ENCODE peak calls at places on chromosomes 4 and X, in eight cellular contexts. Z is A549; H is RCC 7860; O is activated T-helper 9 cell treated with anti-CD3 and anti-CD28 coated beads, Interleukin-2, amount 50 U/mL, for 16 hours; S is naive B cell; A is posterior vena cava; D is stimulated activated CD8-positive, alpha-beta memory T cell treated with anti-CD3 and anti-CD28 coated beads, Interleukin-4, amount 100 ng/mL, for 4 hours; L is T-helper 9 cell. E is an unnamed sample.

GRCh38 chrX:41621236-41621651 is 67.5 kb upstream of the GPR34 start:
- DNase-seq in H (peak), Z (peak), O (no peak), A (no peak), S (no peak), L (no peak), D (no peak), E (no peak)

GRCh38 chr4:55012363-55013255 is 112.8 kb downstream of the KDR start:
- DNase-seq in L (no peak), H (no peak), O (no peak), A (no peak), D (no peak), S (no peak), Z (no peak), E (no peak)

GRCh38 chr4:120658772-120659171 is 263.8 kb downstream of the PRDM5 start:
- DNase-seq in H (no peak), L (no peak), D (no peak), Z (no peak), O (no peak), A (no peak), S (no peak), E (no peak)

GRCh38 chr4:75484195-75484594 is 30.0 kb downstream of the RCHY1 start:
- DNase-seq in H (no peak), D (no peak), L (no peak), O (no peak), S (no peak), Z (no peak), A (no peak), E (no peak)

GRCh38 chr4:83561381-83561780 is 25.5 kb downstream of the GPAT3 start:
- DNase-seq in L (no peak), O (no peak), A (no peak), H (peak), S (no peak), D (peak), Z (peak), E (no peak)

GRCh38 chrX:104105330-104105729 is 7.0 kb upstream of the ZCCHC18 start:
- DNase-seq in H (no peak), D (no peak), A (no peak), O (no peak), S (no peak), L (no peak), Z (no peak), E (no peak)

GRCh38 chr4:158182736-158183135 is 9.9 kb upstream of the GASK1B start:
- DNase-seq in H (no peak), D (no peak), L (no peak), S (no peak), O (no peak), A (peak), Z (no peak), E (no peak)

GRCh38 chrX:50211510-50211909 is 6.9 kb downstream of the CCNB3 start:
- DNase-seq in H (no peak), S (no peak), O (no peak), L (no peak), Z (no peak), A (no peak), D (no peak), E (no peak)

GRCh38 chrX:48801281-48802088 is at the start of gene HDAC6:
- DNase-seq in L (peak), S (peak), O (peak), D (peak), A (peak), Z (peak), H (peak), E (peak)

GRCh38 chrX:109735241-109735744 is 2.2 kb upstream of the ACSL4 start:
- DNase-seq in O (no peak), Z (no peak), A (no peak), H (no peak), D (no peak), S (no peak), L (no peak), E (no peak)

GRCh38 chr4:86452323-86452995 is 92.6 kb upstream of the MAPK10 start:
- DNase-seq in D (no peak), A (peak), L (no peak), Z (no peak), H (no peak), S (no peak), O (no peak), E (peak)

GRCh38 chrX:133444952-133445831 is 29.9 kb upstream of the GPC4 start:
- DNase-seq in Z (peak), A (no peak), L (no peak), H (peak), D (no peak), O (no peak), S (no peak), E (no peak)

GRCh38 chr4:169103966-169104412 is 93.9 kb upstream of the CBR4 start:
- DNase-seq in L (no peak), O (no peak), H (no peak), D (no peak), A (no peak), S (no peak), Z (no peak), E (no peak)

GRCh38 chrX:39149761-39150160 is 348.5 kb downstream of the MID1IP1 start:
- DNase-seq in Z (no peak), S (peak), H (no peak), O (peak), L (peak), A (peak), D (peak), E (no peak)

GRCh38 chr4:123516576-123516975 is 120.0 kb downstream of the SPRY1 start:
- DNase-seq in A (no peak), H (no peak), S (no peak), O (no peak), L (no peak), Z (no peak), D (no peak), E (no peak)

GRCh38 chrX:150569155-150569477 is 695 bp downstream of the MTM1 start:
- DNase-seq in D (no peak), H (no peak), S (peak), A (peak), L (peak), O (no peak), Z (no peak), E (no peak)

GRCh38 chrX:149618871-149619270 is 12.7 kb downstream of the TMEM185A start:
- DNase-seq in D (no peak), S (no peak), A (no peak), Z (no peak), L (no peak), O (no peak), H (no peak), E (no peak)

GRCh38 chr4:8877780-8878040 is 6.1 kb upstream of the HMX1 start:
- DNase-seq in Z (no peak), A (no peak), L (no peak), H (no peak), O (no peak), D (no peak), S (no peak), E (no peak)

GRCh38 chr4:11543710-11544109 is 115.0 kb upstream of the HS3ST1 start:
- DNase-seq in Z (no peak), O (no peak), H (peak), D (no peak), S (no peak), A (no peak), L (no peak), E (no peak)

GRCh38 chr4:118756429-118756828 is 71.2 kb downstream of the METTL14 start:
- DNase-seq in A (no peak), S (no peak), Z (no peak), D (no peak), H (no peak), O (no peak), L (no peak), E (no peak)

E was measured in DMS79.